ENCODE peak calls at places on chromosomes 7 and 10, in seven cellular contexts. One of them, this sample, is unnamed.

GRCh38 chr7:76396039-76396732 is 13.3 kb downstream of the SSC4D start:
- DNase-seq in omental fat pad: no peak
- DNase-seq in NCI-H1105: no peak
- DNase-seq in activated naive CD8-positive, alpha-beta T cell treated with anti-CD3 and anti-CD28 coated beads, Interleukin-2, amount 10 ng/mL, durations not matched to agents 7 days and 5 days: no peak
- DNase-seq in activated T-cell treated with anti-CD3 and anti-CD28 coated beads, Interleukin-2, amount 50 U/mL, for 72 hours: no peak
- DNase-seq in frontal cortex: no peak
- DNase-seq in effector memory CD4-positive, alpha-beta T cell: no peak
- DNase-seq in this sample: no peak

GRCh38 chr7:38229386-38229785 is 44.0 kb downstream of the TARP start:
- DNase-seq in omental fat pad: no peak
- DNase-seq in NCI-H1105: no peak
- DNase-seq in activated naive CD8-positive, alpha-beta T cell treated with anti-CD3 and anti-CD28 coated beads, Interleukin-2, amount 10 ng/mL, durations not matched to agents 7 days and 5 days: no peak
- DNase-seq in activated T-cell treated with anti-CD3 and anti-CD28 coated beads, Interleukin-2, amount 50 U/mL, for 72 hours: no peak
- DNase-seq in frontal cortex: no peak
- DNase-seq in effector memory CD4-positive, alpha-beta T cell: no peak
- DNase-seq in this sample: no peak

GRCh38 chr7:102063736-102064135 is 222.9 kb upstream of the SH2B2 start:
- DNase-seq in omental fat pad: peak; percentile 33
- DNase-seq in NCI-H1105: no peak
- DNase-seq in activated naive CD8-positive, alpha-beta T cell treated with anti-CD3 and anti-CD28 coated beads, Interleukin-2, amount 10 ng/mL, durations not matched to agents 7 days and 5 days: no peak
- DNase-seq in activated T-cell treated with anti-CD3 and anti-CD28 coated beads, Interleukin-2, amount 50 U/mL, for 72 hours: no peak
- DNase-seq in frontal cortex: no peak
- DNase-seq in effector memory CD4-positive, alpha-beta T cell: no peak
- DNase-seq in this sample: peak; percentile 88

GRCh38 chr10:58662314-58662713 is 149.6 kb downstream of the BICC1 start:
- DNase-seq in omental fat pad: no peak
- DNase-seq in NCI-H1105: no peak
- DNase-seq in activated naive CD8-positive, alpha-beta T cell treated with anti-CD3 and anti-CD28 coated beads, Interleukin-2, amount 10 ng/mL, durations not matched to agents 7 days and 5 days: no peak
- DNase-seq in activated T-cell treated with anti-CD3 and anti-CD28 coated beads, Interleukin-2, amount 50 U/mL, for 72 hours: no peak
- DNase-seq in frontal cortex: no peak
- DNase-seq in effector memory CD4-positive, alpha-beta T cell: no peak
- DNase-seq in this sample: no peak

GRCh38 chr7:112940314-112940732 is 146.3 kb downstream of the GPR85 start:
- DNase-seq in omental fat pad: no peak
- DNase-seq in NCI-H1105: no peak
- DNase-seq in activated naive CD8-positive, alpha-beta T cell treated with anti-CD3 and anti-CD28 coated beads, Interleukin-2, amount 10 ng/mL, durations not matched to agents 7 days and 5 days: no peak
- DNase-seq in activated T-cell treated with anti-CD3 and anti-CD28 coated beads, Interleukin-2, amount 50 U/mL, for 72 hours: no peak
- DNase-seq in frontal cortex: no peak
- DNase-seq in effector memory CD4-positive, alpha-beta T cell: no peak
- DNase-seq in this sample: no peak

GRCh38 chr7:100190059-100190711 is 12.5 kb downstream of the STAG3 start:
- DNase-seq in omental fat pad: no peak
- DNase-seq in NCI-H1105: no peak
- DNase-seq in activated naive CD8-positive, alpha-beta T cell treated with anti-CD3 and anti-CD28 coated beads, Interleukin-2, amount 10 ng/mL, durations not matched to agents 7 days and 5 days: no peak
- DNase-seq in activated T-cell treated with anti-CD3 and anti-CD28 coated beads, Interleukin-2, amount 50 U/mL, for 72 hours: no peak
- DNase-seq in frontal cortex: no peak
- DNase-seq in effector memory CD4-positive, alpha-beta T cell: no peak
- DNase-seq in this sample: no peak

GRCh38 chr7:15602236-15602635 is 40.4 kb upstream of the AGMO start:
- DNase-seq in omental fat pad: no peak
- DNase-seq in NCI-H1105: peak; percentile 31
- DNase-seq in activated naive CD8-positive, alpha-beta T cell treated with anti-CD3 and anti-CD28 coated beads, Interleukin-2, amount 10 ng/mL, durations not matched to agents 7 days and 5 days: no peak
- DNase-seq in activated T-cell treated with anti-CD3 and anti-CD28 coated beads, Interleukin-2, amount 50 U/mL, for 72 hours: no peak
- DNase-seq in frontal cortex: no peak
- DNase-seq in effector memory CD4-positive, alpha-beta T cell: no peak
- DNase-seq in this sample: no peak

GRCh38 chr10:44193156-44193555 is 191.7 kb downstream of the CXCL12 start:
- DNase-seq in omental fat pad: no peak
- DNase-seq in NCI-H1105: no peak
- DNase-seq in activated naive CD8-positive, alpha-beta T cell treated with anti-CD3 and anti-CD28 coated beads, Interleukin-2, amount 10 ng/mL, durations not matched to agents 7 days and 5 days: no peak
- DNase-seq in activated T-cell treated with anti-CD3 and anti-CD28 coated beads, Interleukin-2, amount 50 U/mL, for 72 hours: no peak
- DNase-seq in frontal cortex: no peak
- DNase-seq in effector memory CD4-positive, alpha-beta T cell: no peak
- DNase-seq in this sample: no peak

GRCh38 chr10:36173364-36173763 is 531.3 kb upstream of the FZD8 start:
- DNase-seq in omental fat pad: no peak
- DNase-seq in NCI-H1105: no peak
- DNase-seq in activated naive CD8-positive, alpha-beta T cell treated with anti-CD3 and anti-CD28 coated beads, Interleukin-2, amount 10 ng/mL, durations not matched to agents 7 days and 5 days: no peak
- DNase-seq in activated T-cell treated with anti-CD3 and anti-CD28 coated beads, Interleukin-2, amount 50 U/mL, for 72 hours: no peak
- DNase-seq in frontal cortex: no peak
- DNase-seq in effector memory CD4-positive, alpha-beta T cell: no peak
- DNase-seq in this sample: no peak

GRCh38 chr7:106793015-106793651 is 71.9 kb upstream of the PIK3CG start:
- DNase-seq in omental fat pad: no peak
- DNase-seq in NCI-H1105: peak; percentile 11
- DNase-seq in activated naive CD8-positive, alpha-beta T cell treated with anti-CD3 and anti-CD28 coated beads, Interleukin-2, amount 10 ng/mL, durations not matched to agents 7 days and 5 days: no peak
- DNase-seq in activated T-cell treated with anti-CD3 and anti-CD28 coated beads, Interleukin-2, amount 50 U/mL, for 72 hours: peak; percentile 46
- DNase-seq in frontal cortex: no peak
- DNase-seq in effector memory CD4-positive, alpha-beta T cell: peak; percentile 16
- DNase-seq in this sample: no peak

GRCh38 chr7:47149208-47149864 is 432.6 kb downstream of the TNS3 start:
- DNase-seq in omental fat pad: no peak
- DNase-seq in NCI-H1105: no peak
- DNase-seq in activated naive CD8-positive, alpha-beta T cell treated with anti-CD3 and anti-CD28 coated beads, Interleukin-2, amount 10 ng/mL, durations not matched to agents 7 days and 5 days: no peak
- DNase-seq in activated T-cell treated with anti-CD3 and anti-CD28 coated beads, Interleukin-2, amount 50 U/mL, for 72 hours: no peak
- DNase-seq in frontal cortex: no peak
- DNase-seq in effector memory CD4-positive, alpha-beta T cell: no peak
- DNase-seq in this sample: no peak